ENCODE peak calls at places on chromosomes 6 and 20, in seven cellular contexts. U is HCT116, P is SK-N-SH, H is HepG2, V is H1, D is GM12878, B is K562. N is an unnamed sample.
A peak's percentile ranks its signal among the peaks of the same experiment; 100 is the strongest.

GRCh38 chr6:43570876-43571441 is 4.9 kb downstream of the XPO5 start:
- DNase-seq in B (no peak), P (no peak), H (no peak), U (no peak), D (no peak), V (no peak), N (no peak)

GRCh38 chr6:11424395-11425050 is 113.0 kb upstream of the TMEM170B start:
- DNase-seq in B (no peak), U (no peak), V (no peak), H (no peak), P (no peak), D (no peak), N (no peak)

GRCh38 chr6:235763-236360 is 56.4 kb upstream of the DUSP22 start:
- DNase-seq in B (no peak), V (no peak), U (no peak), H (peak; percentile 34), D (peak; percentile 85), P (no peak), N (no peak)

GRCh38 chr6:125154184-125155135 is 887 bp downstream of the TPD52L1 start:
- DNase-seq in U (peak; percentile 51), H (peak; percentile 7), P (peak; percentile 23), D (no peak), V (no peak), B (peak; percentile 57), N (peak; percentile 27)

GRCh38 chr20:1528811-1529210 is 28.7 kb downstream of the SIRPD start:
- DNase-seq in D (no peak), B (no peak), U (no peak), V (no peak), H (no peak), P (no peak), N (no peak)

GRCh38 chr20:46130534-46130933 is 12.4 kb downstream of the CD40 start:
- DNase-seq in U (no peak), B (no peak), H (no peak), V (no peak), P (no peak), D (peak; percentile 43), N (no peak)

GRCh38 chr6:89828988-89829590 is 591 bp upstream of the CASP8AP2 start:
- DNase-seq in P (no peak), D (no peak), H (no peak), V (no peak), B (no peak), U (no peak), N (no peak)

GRCh38 chr6:159169193-159169555 is at the start of gene FNDC1:
- DNase-seq in U (no peak), H (no peak), V (no peak), B (peak; percentile 84), D (no peak), P (peak; percentile 90), N (no peak)

GRCh38 chr6:170417881-170418280 is 111.3 kb downstream of the FAM120B start:
- DNase-seq in D (no peak), B (no peak), P (no peak), U (no peak), H (no peak), V (no peak), N (no peak)

GRCh38 chr6:117265425-117266266 is at the start of gene VGLL2:
- DNase-seq in P (peak; percentile 55), B (no peak), V (no peak), H (peak; percentile 15), U (no peak), D (no peak), N (no peak)

GRCh38 chr20:62262064-62262463 is 23.7 kb downstream of the OSBPL2 start:
- DNase-seq in V (no peak), H (no peak), B (no peak), D (no peak), P (no peak), U (no peak), N (no peak)

GRCh38 chr20:38725959-38726848 is 1.9 kb downstream of the SLC32A1 start:
- DNase-seq in U (no peak), B (peak; percentile 75), V (no peak), H (peak; percentile 75), D (no peak), P (peak; percentile 91), N (peak; percentile 78)

GRCh38 chr6:3830806-3831205 is 18.4 kb upstream of the FAM50B start:
- DNase-seq in D (no peak), B (no peak), H (no peak), V (no peak), U (no peak), P (no peak), N (no peak)

GRCh38 chr6:85329193-85329592 is 120.7 kb upstream of the NT5E start:
- DNase-seq in V (no peak), B (no peak), U (no peak), H (no peak), P (no peak), D (no peak), N (no peak)

GRCh38 chr20:21141825-21142224 is 15.9 kb downstream of the KIZ start:
- DNase-seq in V (no peak), U (no peak), H (no peak), D (no peak), B (no peak), P (no peak), N (no peak)

GRCh38 chr6:48626421-48626820 is 515.4 kb upstream of the PTCHD4 start:
- DNase-seq in P (no peak), H (no peak), U (no peak), D (no peak), V (no peak), B (no peak), N (no peak)

GRCh38 chr6:43297644-43298564 is at the start of gene SLC22A7:
- DNase-seq in V (no peak), U (no peak), B (no peak), P (no peak), D (no peak), H (peak; percentile 60), N (no peak)

GRCh38 chr6:127102299-127102698 is 16.2 kb upstream of the RSPO3 start:
- DNase-seq in B (no peak), V (no peak), P (no peak), H (no peak), D (no peak), U (no peak), N (no peak)

GRCh38 chr6:10146723-10147451 is 268.0 kb downstream of the TFAP2A start:
- DNase-seq in D (peak; percentile 8), V (no peak), U (peak; percentile 40), H (peak; percentile 44), P (peak; percentile 29), B (peak; percentile 70), N (peak; percentile 25)

GRCh38 chr6:144007455-144007778 is 642 bp downstream of the PLAGL1 start:
- DNase-seq in H (no peak), V (no peak), B (no peak), P (no peak), D (no peak), U (no peak), N (no peak)

DNA sequence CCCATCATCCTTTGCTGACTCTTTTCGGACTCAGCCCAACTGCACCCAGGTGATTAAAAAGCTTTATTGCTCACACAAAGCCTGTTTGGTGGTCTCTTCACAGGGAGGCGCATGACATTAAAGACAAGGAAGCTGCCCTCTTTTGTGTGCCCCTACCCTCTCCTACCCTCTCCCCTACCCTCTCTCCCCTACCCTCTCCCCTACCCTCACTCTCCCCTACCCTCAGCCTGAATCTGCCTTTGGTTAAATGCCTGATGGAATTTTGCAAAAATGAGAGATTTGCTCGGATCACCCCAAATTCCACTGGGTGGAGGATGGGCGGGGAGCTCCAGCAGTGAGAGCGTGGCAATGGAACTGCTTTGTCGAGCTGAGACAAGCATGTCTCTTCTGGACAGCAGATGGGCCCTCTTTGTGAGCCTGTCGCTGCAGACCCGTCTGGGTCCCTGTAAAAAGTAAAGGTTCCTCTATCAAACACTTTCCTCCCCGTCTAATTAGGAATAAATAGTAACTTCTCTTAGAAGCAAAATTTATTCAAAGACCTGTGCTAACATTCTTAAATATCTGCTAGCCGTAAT is 76.4 kb upstream of the MLN start:
- DNase-seq in H (no peak), B (no peak), P (no peak), U (no peak), D (no peak), V (no peak), N (peak; percentile 8)
- TF ChIP-seq YY1 in H (no peak), B (no peak), P (no peak), U (no peak), D (no peak), V (no peak), N (no peak)

GRCh38 chr20:37345339-37346231 is at the start of gene SRC:
- DNase-seq in P (peak; percentile 90), H (peak; percentile 74), D (no peak), V (peak; percentile 39), B (peak; percentile 93), U (no peak), N (peak; percentile 38)
- TF ChIP-seq YY1 in P (no peak), H (peak; percentile 58), D (peak; percentile 27), V (peak; percentile 28), B (no peak), U (no peak), N (no peak)

GRCh38 chr6:30821862-30822784 is 62.2 kb upstream of the DDR1 start:
- DNase-seq in U (no peak), H (peak; percentile 70), B (peak; percentile 53), D (no peak), V (no peak), P (peak; percentile 45), N (no peak)

GRCh38 chr6:30819287-30819917 is 64.9 kb upstream of the DDR1 start:
- DNase-seq in V (no peak), U (no peak), H (no peak), B (no peak), D (no peak), P (no peak), N (no peak)

GRCh38 chr6:30816791-30817739 is 67.3 kb upstream of the DDR1 start:
- DNase-seq in V (no peak), H (no peak), U (no peak), P (no peak), B (no peak), D (peak; percentile 84), N (no peak)

GRCh38 chr6:30820196-30820595 is 64.1 kb upstream of the DDR1 start:
- DNase-seq in H (peak; percentile 65), P (no peak), B (no peak), D (no peak), U (peak; percentile 73), V (no peak), N (no peak)

DNA sequence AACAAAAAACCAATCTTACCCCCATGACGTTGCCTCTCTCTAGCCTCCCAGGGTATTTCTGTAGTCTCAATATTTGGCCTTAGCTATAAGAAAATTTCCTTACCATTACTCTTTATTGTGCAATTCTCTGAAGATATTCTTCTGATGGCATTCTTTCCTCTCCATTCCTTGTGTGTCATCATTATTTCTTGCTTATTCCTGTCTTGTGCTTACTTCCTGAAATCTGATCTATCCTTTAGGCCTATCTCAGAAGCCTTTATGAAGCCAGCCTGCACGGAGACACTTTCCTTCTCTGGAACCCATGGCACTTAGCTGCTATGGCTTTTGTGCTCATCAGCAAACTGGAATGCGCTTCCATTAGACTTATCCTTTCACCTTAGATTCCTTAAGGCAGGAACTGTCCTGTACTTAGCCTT is 65.9 kb upstream of the DDR1 start:
- DNase-seq in U (no peak), D (no peak), B (no peak), H (no peak), V (no peak), P (no peak), N (no peak)
- TF ChIP-seq YY1 in U (no peak), D (no peak), B (no peak), H (no peak), V (no peak), P (no peak), N (no peak)

DNA sequence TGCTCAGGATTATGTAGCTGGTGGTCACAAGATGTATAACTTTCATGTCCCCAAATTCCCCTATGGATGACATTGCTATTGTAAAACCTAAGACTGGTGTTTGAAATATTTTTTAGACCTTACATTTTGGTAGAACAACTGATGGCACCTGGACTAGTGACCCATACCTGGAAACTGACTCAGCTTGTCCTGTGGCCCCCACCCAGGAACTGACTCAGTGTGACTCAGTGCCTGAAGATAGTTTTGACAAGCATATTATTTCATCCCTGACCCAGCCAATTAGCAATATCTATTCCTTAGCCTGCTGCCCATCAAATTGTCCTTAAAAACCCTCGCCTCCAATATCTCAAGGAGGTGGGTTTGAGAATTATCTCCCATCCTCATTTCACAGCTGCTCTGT is 90.9 kb upstream of the GRIK2 start:
- DNase-seq in B (no peak), D (no peak), P (no peak), U (peak; percentile 21), H (no peak), V (no peak), N (no peak)
- TF ChIP-seq YY1 in B (no peak), D (no peak), P (no peak), U (no peak), H (no peak), V (no peak), N (no peak)